ENCODE peak calls at places on chromosomes 3 and 15, in five cellular contexts. One of them, this sample, is unnamed.

GRCh38 chr3:194276768-194277546 is 74.2 kb downstream of the CPN2 start:
- DNase-seq in AG04450: no peak
- DNase-seq in kidney epithelial cell: no peak
- DNase-seq in testis: peak; percentile 63
- DNase-seq in psoas muscle: peak; percentile 85
- DNase-seq in this sample: no peak

GRCh38 chr3:126288314-126288713 is 68.9 kb downstream of the KLF15 start:
- DNase-seq in AG04450: no peak
- DNase-seq in testis: peak; percentile 36
- DNase-seq in kidney epithelial cell: no peak
- DNase-seq in psoas muscle: peak; percentile 89
- DNase-seq in this sample: no peak

GRCh38 chr3:71176366-71176765 is 407.2 kb downstream of the FOXP1 start:
- DNase-seq in kidney epithelial cell: no peak
- DNase-seq in testis: no peak
- DNase-seq in AG04450: no peak
- DNase-seq in psoas muscle: no peak
- DNase-seq in this sample: no peak

GRCh38 chr15:79944625-79945024 is 26.4 kb downstream of the BCL2A1 start:
- DNase-seq in testis: no peak
- DNase-seq in AG04450: no peak
- DNase-seq in kidney epithelial cell: no peak
- DNase-seq in psoas muscle: no peak
- DNase-seq in this sample: no peak

GRCh38 chr15:74541494-74542191 is 623 bp downstream of the ARID3B start:
- DNase-seq in psoas muscle: no peak
- DNase-seq in AG04450: no peak
- DNase-seq in kidney epithelial cell: no peak
- DNase-seq in testis: peak; percentile 32
- DNase-seq in this sample: peak; percentile 49

GRCh38 chr3:175260145-175260794 is 401.1 kb downstream of the NAALADL2 start:
- DNase-seq in kidney epithelial cell: no peak
- DNase-seq in psoas muscle: no peak
- DNase-seq in AG04450: no peak
- DNase-seq in testis: no peak
- DNase-seq in this sample: peak; percentile 55

GRCh38 chr3:190306513-190307163 is 15.6 kb downstream of the CLDN1 start:
- DNase-seq in AG04450: no peak
- DNase-seq in psoas muscle: no peak
- DNase-seq in kidney epithelial cell: no peak
- DNase-seq in testis: no peak
- DNase-seq in this sample: no peak

GRCh38 chr3:150469931-150470740 is 62.0 kb downstream of the TSC22D2 start:
- DNase-seq in kidney epithelial cell: no peak
- DNase-seq in AG04450: no peak
- DNase-seq in testis: no peak
- DNase-seq in psoas muscle: no peak
- DNase-seq in this sample: peak; percentile 16

GRCh38 chr15:59296181-59296617 is 76.5 kb downstream of the MYO1E start:
- DNase-seq in AG04450: peak; percentile 51
- DNase-seq in testis: no peak
- DNase-seq in psoas muscle: no peak
- DNase-seq in kidney epithelial cell: peak; percentile 90
- DNase-seq in this sample: peak; percentile 90

GRCh38 chr3:127616836-127617605 is 12.0 kb upstream of the PODXL2 start:
- DNase-seq in psoas muscle: no peak
- DNase-seq in AG04450: no peak
- DNase-seq in kidney epithelial cell: no peak
- DNase-seq in testis: no peak
- DNase-seq in this sample: no peak

GRCh38 chr3:30492581-30493192 is 113.7 kb upstream of the TGFBR2 start:
- DNase-seq in testis: no peak
- DNase-seq in AG04450: no peak
- DNase-seq in kidney epithelial cell: no peak
- DNase-seq in psoas muscle: no peak
- DNase-seq in this sample: peak; percentile 55

GRCh38 chr15:35260961-35261360 is 175.9 kb upstream of the NANOGP8 start:
- DNase-seq in AG04450: no peak
- DNase-seq in psoas muscle: no peak
- DNase-seq in kidney epithelial cell: no peak
- DNase-seq in testis: no peak
- DNase-seq in this sample: no peak

GRCh38 chr3:65020780-65021179 is 333.0 kb upstream of the ADAMTS9 start:
- DNase-seq in AG04450: no peak
- DNase-seq in testis: no peak
- DNase-seq in kidney epithelial cell: no peak
- DNase-seq in psoas muscle: no peak
- DNase-seq in this sample: no peak

GRCh38 chr3:17581421-17582080 is 160.9 kb downstream of the TBC1D5 start:
- DNase-seq in psoas muscle: no peak
- DNase-seq in testis: no peak
- DNase-seq in AG04450: no peak
- DNase-seq in kidney epithelial cell: no peak
- DNase-seq in this sample: no peak

GRCh38 chr15:70514236-70514635 is 249.1 kb downstream of the UACA start:
- DNase-seq in AG04450: no peak
- DNase-seq in testis: no peak
- DNase-seq in kidney epithelial cell: no peak
- DNase-seq in psoas muscle: no peak
- DNase-seq in this sample: no peak

GRCh38 chr15:70517194-70517590 is 246.2 kb downstream of the UACA start:
- DNase-seq in kidney epithelial cell: no peak
- DNase-seq in AG04450: no peak
- DNase-seq in psoas muscle: no peak
- DNase-seq in testis: no peak
- DNase-seq in this sample: no peak

GRCh38 chr15:70518201-70519003 is 245.0 kb downstream of the UACA start:
- DNase-seq in AG04450: no peak
- DNase-seq in psoas muscle: no peak
- DNase-seq in testis: no peak
- DNase-seq in kidney epithelial cell: no peak
- DNase-seq in this sample: no peak

GRCh38 chr15:70519004-70519365 is 244.4 kb downstream of the UACA start:
- DNase-seq in AG04450: no peak
- DNase-seq in testis: no peak
- DNase-seq in psoas muscle: no peak
- DNase-seq in kidney epithelial cell: no peak
- DNase-seq in this sample: no peak

DNA sequence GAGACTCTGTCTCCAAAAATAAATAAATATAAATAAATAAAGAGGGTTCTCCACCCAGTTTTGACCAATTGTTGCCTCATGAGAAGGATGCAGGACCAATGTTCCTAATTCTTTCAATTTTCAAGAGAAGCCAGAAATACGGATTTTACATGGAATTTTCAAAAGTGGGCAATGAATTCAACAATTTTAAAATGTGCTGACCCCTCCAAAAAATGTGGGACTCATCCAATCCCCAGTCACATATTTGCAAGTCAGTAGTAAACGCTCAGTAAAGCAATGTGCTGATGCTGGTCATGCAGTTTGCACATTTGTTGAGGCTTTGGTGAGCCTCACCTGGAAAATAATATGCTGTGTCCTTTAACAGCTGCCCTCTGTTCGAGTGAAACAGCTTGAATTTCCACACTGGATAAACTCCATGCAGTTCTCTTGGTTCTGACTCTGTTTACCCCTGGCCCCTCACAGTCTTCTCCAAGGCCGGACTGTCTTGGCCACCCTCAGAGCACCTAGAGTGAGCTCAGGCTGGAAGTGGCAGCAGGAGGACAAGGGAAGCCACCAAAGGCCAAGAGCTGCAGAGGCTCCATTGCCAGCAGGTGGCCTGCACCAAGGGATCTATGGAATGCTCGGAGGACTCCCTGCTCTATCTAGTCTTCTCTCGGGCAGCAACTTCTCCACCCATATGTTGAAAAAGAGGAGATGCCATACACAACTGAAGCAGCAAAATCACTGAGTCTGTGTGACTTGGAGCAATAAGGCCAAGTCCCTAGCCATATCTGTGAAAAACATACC is 246.8 kb downstream of the UACA start:
- DNase-seq in testis: no peak
- DNase-seq in psoas muscle: no peak
- DNase-seq in kidney epithelial cell: no peak
- DNase-seq in AG04450: no peak
- DNase-seq in this sample: no peak
- TF ChIP-seq CTCF in testis: no peak
- TF ChIP-seq CTCF in psoas muscle: no peak
- TF ChIP-seq CTCF in kidney epithelial cell: no peak
- TF ChIP-seq CTCF in AG04450: no peak
- TF ChIP-seq CTCF in this sample: peak; percentile 17

DNA sequence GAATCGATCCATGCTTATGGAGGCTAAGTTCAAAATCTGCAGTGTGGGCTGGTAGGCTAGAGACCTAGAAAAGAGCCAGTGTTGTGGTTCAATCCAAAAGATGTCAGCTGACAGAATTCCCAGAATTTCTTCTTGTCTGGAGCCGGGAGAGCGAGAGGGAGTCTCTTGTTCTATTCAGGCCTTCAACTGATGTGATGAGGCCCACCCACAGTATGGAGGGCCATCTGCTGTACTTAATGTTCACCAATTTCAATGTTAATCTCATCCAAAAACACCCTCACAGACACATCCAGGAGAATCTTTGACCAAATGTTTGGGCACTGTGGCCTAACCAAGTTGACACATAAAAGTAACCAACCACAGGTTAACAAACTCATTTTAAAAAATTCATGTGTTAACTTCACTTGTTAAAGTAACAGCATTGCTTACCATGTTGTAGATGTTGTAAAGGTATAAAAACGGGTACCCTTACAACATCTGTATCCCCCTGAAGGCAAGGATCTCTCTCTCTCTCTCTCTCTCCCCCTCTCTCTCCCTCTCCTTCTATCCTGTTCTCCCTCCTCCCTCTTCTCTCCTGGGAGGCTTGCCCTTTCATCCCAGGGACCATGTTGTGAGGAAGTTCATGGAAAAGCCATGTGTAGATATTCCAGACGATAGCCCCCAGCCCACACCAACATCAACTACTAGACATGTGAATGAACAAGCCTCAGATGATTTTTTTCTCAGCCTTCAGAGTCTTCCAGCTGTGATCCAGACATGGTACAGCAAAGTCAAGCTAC is 66.4 kb upstream of the CHD2 start:
- DNase-seq in psoas muscle: no peak
- DNase-seq in kidney epithelial cell: no peak
- DNase-seq in AG04450: no peak
- DNase-seq in testis: no peak
- DNase-seq in this sample: no peak
- H3K4me3 ChIP-seq in psoas muscle: no peak overlapping the region
- H3K4me3 ChIP-seq in kidney epithelial cell: no peak overlapping the region
- H3K4me3 ChIP-seq in AG04450: no peak overlapping the region
- H3K4me3 ChIP-seq in testis: no peak overlapping the region
- H3K4me3 ChIP-seq in this sample: no peak overlapping the region

DNA sequence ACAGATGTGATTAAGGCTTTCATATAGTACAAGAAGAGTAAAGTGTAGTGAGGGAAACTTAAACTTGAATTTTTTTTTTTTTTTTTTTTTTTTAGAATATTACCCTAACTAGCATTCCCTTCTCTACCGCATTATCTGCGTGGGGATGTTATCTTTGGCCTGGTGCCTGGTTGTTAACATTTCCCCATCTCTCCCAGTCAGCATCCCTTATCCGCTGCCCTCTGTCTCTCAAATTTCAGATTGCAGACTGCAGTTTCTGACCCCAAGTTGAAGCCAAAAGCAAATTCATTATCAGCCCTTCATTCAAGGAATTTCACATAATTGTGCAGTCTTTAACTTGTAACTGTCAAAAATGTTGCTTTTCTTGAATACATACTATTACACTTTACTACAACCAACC is 353.0 kb downstream of the PLOD2 start:
- DNase-seq in kidney epithelial cell: no peak
- DNase-seq in testis: no peak
- DNase-seq in psoas muscle: no peak
- DNase-seq in AG04450: no peak
- DNase-seq in this sample: peak; percentile 81
- TF ChIP-seq CTCF in kidney epithelial cell: no peak
- TF ChIP-seq CTCF in testis: no peak
- TF ChIP-seq CTCF in psoas muscle: no peak
- TF ChIP-seq CTCF in AG04450: peak; percentile 38
- TF ChIP-seq CTCF in this sample: peak; percentile 76

GRCh38 chr15:98854496-98854895 is 153.1 kb downstream of the PGPEP1L start:
- DNase-seq in testis: no peak
- DNase-seq in psoas muscle: no peak
- DNase-seq in AG04450: no peak
- DNase-seq in kidney epithelial cell: no peak
- DNase-seq in this sample: no peak

GRCh38 chr15:98855067-98855814 is 152.4 kb downstream of the PGPEP1L start:
- DNase-seq in AG04450: no peak
- DNase-seq in kidney epithelial cell: no peak
- DNase-seq in testis: no peak
- DNase-seq in psoas muscle: no peak
- DNase-seq in this sample: no peak

GRCh38 chr15:98853161-98853560 is 154.4 kb downstream of the PGPEP1L start:
- DNase-seq in kidney epithelial cell: no peak
- DNase-seq in testis: peak; percentile 91
- DNase-seq in AG04450: peak; percentile 81
- DNase-seq in psoas muscle: peak; percentile 89
- DNase-seq in this sample: peak; percentile 95

GRCh38 chr15:98855815-98856539 is 151.6 kb downstream of the PGPEP1L start:
- DNase-seq in testis: peak; percentile 66
- DNase-seq in kidney epithelial cell: no peak
- DNase-seq in psoas muscle: no peak
- DNase-seq in AG04450: no peak
- DNase-seq in this sample: peak; percentile 43

GRCh38 chr15:98853593-98854420 is 153.8 kb downstream of the PGPEP1L start:
- DNase-seq in kidney epithelial cell: no peak
- DNase-seq in AG04450: no peak
- DNase-seq in psoas muscle: peak; percentile 52
- DNase-seq in testis: no peak
- DNase-seq in this sample: no peak
- H3K4me3 ChIP-seq in kidney epithelial cell: peak overlapping the region; percentile 17
- H3K4me3 ChIP-seq in AG04450: peak overlapping the region; percentile 68
- H3K4me3 ChIP-seq in psoas muscle: peak overlapping the region; percentile 69
- H3K4me3 ChIP-seq in testis: no peak overlapping the region
- H3K4me3 ChIP-seq in this sample: peak overlapping the region; percentile 35

GRCh38 chr3:169150874-169151273 is 512.6 kb downstream of the MECOM start:
- DNase-seq in psoas muscle: no peak
- DNase-seq in kidney epithelial cell: no peak
- DNase-seq in AG04450: no peak
- DNase-seq in testis: no peak
- DNase-seq in this sample: no peak
- TF ChIP-seq CTCF in psoas muscle: no peak
- TF ChIP-seq CTCF in kidney epithelial cell: no peak
- TF ChIP-seq CTCF in AG04450: no peak
- TF ChIP-seq CTCF in testis: no peak
- TF ChIP-seq CTCF in this sample: no peak